ENCODE peak calls at places on chromosomes 1 and 21, in five cellular contexts. One of them, this sample, is unnamed.

GRCh38 chr1:175641633-175642032 is 101.8 kb downstream of the TNR start:
- DNase-seq in activated CD4-positive, alpha-beta T cell treated with anti-CD3 and anti-CD28 coated beads, Interleukin-2, amount 10 ng/mL, durations not matched to agents 7 days and 5 days: no peak
- DNase-seq in AG09319: no peak
- DNase-seq in endothelial cell: no peak
- DNase-seq in stimulated activated CD8-positive, alpha-beta memory T cell treated with anti-CD3 and anti-CD28 coated beads, Interleukin-15, amount 100 ng/mL, for 48 hours: no peak
- DNase-seq in this sample: no peak

GRCh38 chr1:30636621-30637020 is 86.8 kb downstream of the MATN1 start:
- DNase-seq in activated CD4-positive, alpha-beta T cell treated with anti-CD3 and anti-CD28 coated beads, Interleukin-2, amount 10 ng/mL, durations not matched to agents 7 days and 5 days: no peak
- DNase-seq in endothelial cell: no peak
- DNase-seq in AG09319: no peak
- DNase-seq in stimulated activated CD8-positive, alpha-beta memory T cell treated with anti-CD3 and anti-CD28 coated beads, Interleukin-15, amount 100 ng/mL, for 48 hours: no peak
- DNase-seq in this sample: no peak

GRCh38 chr1:195065437-195065836 is 1542.8 kb downstream of the KCNT2 start:
- DNase-seq in AG09319: no peak
- DNase-seq in stimulated activated CD8-positive, alpha-beta memory T cell treated with anti-CD3 and anti-CD28 coated beads, Interleukin-15, amount 100 ng/mL, for 48 hours: no peak
- DNase-seq in endothelial cell: no peak
- DNase-seq in activated CD4-positive, alpha-beta T cell treated with anti-CD3 and anti-CD28 coated beads, Interleukin-2, amount 10 ng/mL, durations not matched to agents 7 days and 5 days: no peak
- DNase-seq in this sample: no peak

GRCh38 chr1:33470495-33471012 is 1.9 kb upstream of the ZSCAN20 start:
- DNase-seq in activated CD4-positive, alpha-beta T cell treated with anti-CD3 and anti-CD28 coated beads, Interleukin-2, amount 10 ng/mL, durations not matched to agents 7 days and 5 days: peak
- DNase-seq in AG09319: peak
- DNase-seq in endothelial cell: peak
- DNase-seq in stimulated activated CD8-positive, alpha-beta memory T cell treated with anti-CD3 and anti-CD28 coated beads, Interleukin-15, amount 100 ng/mL, for 48 hours: peak
- DNase-seq in this sample: peak

GRCh38 chr1:246518456-246519205 is 11.6 kb upstream of the SMYD3 start:
- DNase-seq in stimulated activated CD8-positive, alpha-beta memory T cell treated with anti-CD3 and anti-CD28 coated beads, Interleukin-15, amount 100 ng/mL, for 48 hours: no peak
- DNase-seq in endothelial cell: no peak
- DNase-seq in AG09319: no peak
- DNase-seq in activated CD4-positive, alpha-beta T cell treated with anti-CD3 and anti-CD28 coated beads, Interleukin-2, amount 10 ng/mL, durations not matched to agents 7 days and 5 days: no peak
- DNase-seq in this sample: no peak

GRCh38 chr1:92931691-92932090 is 29.6 kb downstream of the DIPK1A start:
- DNase-seq in stimulated activated CD8-positive, alpha-beta memory T cell treated with anti-CD3 and anti-CD28 coated beads, Interleukin-15, amount 100 ng/mL, for 48 hours: no peak
- DNase-seq in activated CD4-positive, alpha-beta T cell treated with anti-CD3 and anti-CD28 coated beads, Interleukin-2, amount 10 ng/mL, durations not matched to agents 7 days and 5 days: no peak
- DNase-seq in endothelial cell: no peak
- DNase-seq in AG09319: no peak
- DNase-seq in this sample: no peak

GRCh38 chr21:17191346-17191993 is 321.4 kb upstream of the CXADR start:
- DNase-seq in stimulated activated CD8-positive, alpha-beta memory T cell treated with anti-CD3 and anti-CD28 coated beads, Interleukin-15, amount 100 ng/mL, for 48 hours: no peak
- DNase-seq in AG09319: no peak
- DNase-seq in endothelial cell: no peak
- DNase-seq in activated CD4-positive, alpha-beta T cell treated with anti-CD3 and anti-CD28 coated beads, Interleukin-2, amount 10 ng/mL, durations not matched to agents 7 days and 5 days: no peak
- DNase-seq in this sample: no peak

GRCh38 chr1:18191868-18192155 is 84.2 kb downstream of the IGSF21 start:
- DNase-seq in activated CD4-positive, alpha-beta T cell treated with anti-CD3 and anti-CD28 coated beads, Interleukin-2, amount 10 ng/mL, durations not matched to agents 7 days and 5 days: no peak
- DNase-seq in endothelial cell: no peak
- DNase-seq in AG09319: no peak
- DNase-seq in stimulated activated CD8-positive, alpha-beta memory T cell treated with anti-CD3 and anti-CD28 coated beads, Interleukin-15, amount 100 ng/mL, for 48 hours: no peak
- DNase-seq in this sample: no peak

GRCh38 chr21:33064623-33064996 is 5.3 kb upstream of the OLIG1 start:
- DNase-seq in AG09319: no peak
- DNase-seq in activated CD4-positive, alpha-beta T cell treated with anti-CD3 and anti-CD28 coated beads, Interleukin-2, amount 10 ng/mL, durations not matched to agents 7 days and 5 days: no peak
- DNase-seq in stimulated activated CD8-positive, alpha-beta memory T cell treated with anti-CD3 and anti-CD28 coated beads, Interleukin-15, amount 100 ng/mL, for 48 hours: no peak
- DNase-seq in endothelial cell: peak
- DNase-seq in this sample: no peak

GRCh38 chr1:236692722-236693121 is 6.4 kb downstream of the ACTN2 start:
- DNase-seq in activated CD4-positive, alpha-beta T cell treated with anti-CD3 and anti-CD28 coated beads, Interleukin-2, amount 10 ng/mL, durations not matched to agents 7 days and 5 days: no peak
- DNase-seq in AG09319: no peak
- DNase-seq in stimulated activated CD8-positive, alpha-beta memory T cell treated with anti-CD3 and anti-CD28 coated beads, Interleukin-15, amount 100 ng/mL, for 48 hours: no peak
- DNase-seq in endothelial cell: no peak
- DNase-seq in this sample: no peak

GRCh38 chr1:53276153-53276901 is 38.0 kb upstream of the MAGOH start:
- DNase-seq in AG09319: no peak
- DNase-seq in stimulated activated CD8-positive, alpha-beta memory T cell treated with anti-CD3 and anti-CD28 coated beads, Interleukin-15, amount 100 ng/mL, for 48 hours: no peak
- DNase-seq in endothelial cell: no peak
- DNase-seq in activated CD4-positive, alpha-beta T cell treated with anti-CD3 and anti-CD28 coated beads, Interleukin-2, amount 10 ng/mL, durations not matched to agents 7 days and 5 days: no peak
- DNase-seq in this sample: no peak

GRCh38 chr1:55062801-55063561 is 23.6 kb downstream of the PCSK9 start:
- DNase-seq in endothelial cell: no peak
- DNase-seq in AG09319: no peak
- DNase-seq in activated CD4-positive, alpha-beta T cell treated with anti-CD3 and anti-CD28 coated beads, Interleukin-2, amount 10 ng/mL, durations not matched to agents 7 days and 5 days: no peak
- DNase-seq in stimulated activated CD8-positive, alpha-beta memory T cell treated with anti-CD3 and anti-CD28 coated beads, Interleukin-15, amount 100 ng/mL, for 48 hours: no peak
- DNase-seq in this sample: no peak

GRCh38 chr1:197391303-197392226 is 123.5 kb downstream of the CRB1 start:
- DNase-seq in stimulated activated CD8-positive, alpha-beta memory T cell treated with anti-CD3 and anti-CD28 coated beads, Interleukin-15, amount 100 ng/mL, for 48 hours: no peak
- DNase-seq in activated CD4-positive, alpha-beta T cell treated with anti-CD3 and anti-CD28 coated beads, Interleukin-2, amount 10 ng/mL, durations not matched to agents 7 days and 5 days: peak
- DNase-seq in AG09319: no peak
- DNase-seq in endothelial cell: no peak
- DNase-seq in this sample: no peak

GRCh38 chr1:225458222-225458631 is 30.4 kb upstream of the LBR start:
- DNase-seq in endothelial cell: no peak
- DNase-seq in stimulated activated CD8-positive, alpha-beta memory T cell treated with anti-CD3 and anti-CD28 coated beads, Interleukin-15, amount 100 ng/mL, for 48 hours: no peak
- DNase-seq in activated CD4-positive, alpha-beta T cell treated with anti-CD3 and anti-CD28 coated beads, Interleukin-2, amount 10 ng/mL, durations not matched to agents 7 days and 5 days: no peak
- DNase-seq in AG09319: no peak
- DNase-seq in this sample: no peak